ENCODE peak calls at places on chromosome 21, in five cellular contexts. Y, T, R, S and X are unnamed samples.

GRCh38 chr21:34302496-34302895 is 61.3 kb upstream of the KCNE2 start:
- DNase-seq in Y (peak), R (no peak), T (no peak), S (no peak), X (no peak)

GRCh38 chr21:46459356-46460112 is 843 bp downstream of the DIP2A start:
- DNase-seq in T (peak), R (peak), S (peak), Y (peak), X (peak)

GRCh38 chr21:14070968-14071367 is 139.8 kb downstream of the LIPI start:
- DNase-seq in R (no peak), S (no peak), Y (no peak), T (no peak), X (no peak)

GRCh38 chr21:45142469-45142868 is 68.1 kb downstream of the ADARB1 start:
- DNase-seq in R (no peak), Y (peak), S (no peak), T (no peak), X (peak)

GRCh38 chr21:31447477-31447876 is 103.4 kb upstream of the TIAM1 start:
- DNase-seq in R (no peak), S (no peak), Y (no peak), T (no peak), X (no peak)

GRCh38 chr21:15063081-15063820 is 1.5 kb downstream of the NRIP1 start:
- DNase-seq in S (no peak), R (no peak), T (no peak), Y (no peak), X (no peak)

GRCh38 chr21:46125846-46126301 is 28.0 kb downstream of the COL6A2 start:
- DNase-seq in T (no peak), S (peak), R (peak), Y (no peak), X (peak)

GRCh38 chr21:27787046-27787445 is 820.2 kb upstream of the ADAMTS5 start:
- DNase-seq in S (no peak), R (no peak), Y (no peak), T (no peak), X (no peak)

GRCh38 chr21:21199342-21200102 is 201.3 kb downstream of the NCAM2 start:
- DNase-seq in T (no peak), S (no peak), Y (no peak), R (no peak), X (no peak)

GRCh38 chr21:39631842-39632577 is 19.3 kb downstream of the B3GALT5 start:
- DNase-seq in S (no peak), Y (no peak), T (no peak), R (no peak), X (no peak)

GRCh38 chr21:30818837-30819236 is 5.8 kb upstream of the KRTAP8-1 start:
- DNase-seq in R (no peak), T (no peak), S (no peak), Y (no peak), X (no peak)

GRCh38 chr21:43207868-43208267 is 39.1 kb downstream of the CRYAA start:
- DNase-seq in R (peak), S (peak), Y (no peak), T (no peak), X (no peak)

GRCh38 chr21:14533555-14534400 is 12.3 kb downstream of the SAMSN1 start:
- DNase-seq in T (no peak), R (no peak), S (no peak), Y (no peak), X (no peak)

GRCh38 chr21:30831194-30831765 is 1.7 kb upstream of the KRTAP7-1 start:
- DNase-seq in S (no peak), R (no peak), T (peak), Y (no peak), X (peak)

GRCh38 chr21:41634858-41635257 is 126.9 kb upstream of the TMPRSS2 start:
- DNase-seq in S (no peak), T (no peak), Y (peak), R (no peak), X (no peak)

GRCh38 chr21:44574457-44575306 is 1.2 kb downstream of the KRTAP10-4 start:
- DNase-seq in S (peak), T (peak), Y (no peak), R (no peak), X (no peak)

GRCh38 chr21:14982336-14982735 is 82.5 kb downstream of the NRIP1 start:
- DNase-seq in R (no peak), Y (no peak), S (no peak), T (no peak), X (no peak)

GRCh38 chr21:17491716-17492414 is 21.0 kb upstream of the CXADR start:
- DNase-seq in S (no peak), Y (peak), T (no peak), R (no peak), X (peak)

GRCh38 chr21:25567472-25567871 is 39.8 kb downstream of the MRPL39 start:
- DNase-seq in Y (no peak), T (no peak), S (no peak), R (no peak), X (no peak)

GRCh38 chr21:8991968-8992621 is 1529.3 kb upstream of the TPTE start:
- DNase-seq in T (no peak), S (no peak), R (no peak), Y (no peak), X (no peak)

GRCh38 chr21:44763050-44763378 is 38.6 kb downstream of the UBE2G2 start:
- DNase-seq in S (no peak), T (no peak), R (no peak), Y (no peak), X (no peak)